ENCODE peak calls at places on chromosomes 7 and 10, in four cellular contexts. K, O, B and P are unnamed samples.

GRCh38 chr10:84026821-84027257 is 112.5 kb upstream of the GHITM start:
- DNase-seq in O (peak), B (no peak), K (no peak), P (no peak)

GRCh38 chr10:93115661-93116383 is 42.1 kb downstream of the CYP26A1 start:
- DNase-seq in K (peak), O (peak), B (peak), P (peak)

GRCh38 chr10:14665304-14665703 is 109.4 kb downstream of the FAM107B start:
- DNase-seq in B (no peak), K (no peak), O (no peak), P (no peak)

GRCh38 chr7:2353650-2354172 is 916 bp upstream of the EIF3B start:
- DNase-seq in B (peak), O (peak), K (peak), P (peak)

GRCh38 chr7:155860461-155860839 is 48.2 kb upstream of the SHH start:
- DNase-seq in K (no peak), O (no peak), B (no peak), P (no peak)

GRCh38 chr7:88116395-88116794 is 103.4 kb downstream of the SRI start:
- DNase-seq in O (no peak), K (no peak), B (no peak), P (no peak)

GRCh38 chr10:33661580-33662269 is 327.3 kb upstream of the NRP1 start:
- DNase-seq in K (peak), B (no peak), O (no peak), P (peak)

GRCh38 chr10:64044098-64044497 is 522.9 kb downstream of the REEP3 start:
- DNase-seq in O (no peak), K (no peak), B (no peak), P (no peak)

GRCh38 chr7:115822380-115822779 is 208.2 kb downstream of the TFEC start:
- DNase-seq in B (no peak), K (no peak), O (no peak), P (no peak)

GRCh38 chr7:114889646-114890285 is 32.1 kb upstream of the MDFIC start:
- DNase-seq in O (no peak), K (peak), B (no peak), P (no peak)

GRCh38 chr7:3408814-3409595 is 108.0 kb downstream of the SDK1 start:
- DNase-seq in O (no peak), B (no peak), K (no peak), P (no peak)

GRCh38 chr10:3220853-3221252 is 48.3 kb upstream of the PITRM1 start:
- DNase-seq in B (no peak), O (no peak), K (no peak), P (no peak)

GRCh38 chr7:44278451-44279161 is 46.8 kb downstream of the CAMK2B start:
- DNase-seq in O (no peak), B (no peak), K (no peak), P (peak)

GRCh38 chr10:77149001-77149400 is 488.6 kb downstream of the KCNMA1 start:
- DNase-seq in B (no peak), K (no peak), O (no peak), P (no peak)

GRCh38 chr7:974820-975681 is at the start of gene COX19:
- DNase-seq in O (peak), K (peak), B (peak), P (peak)

GRCh38 chr10:78462728-78463228 is 429.1 kb downstream of the RPS24 start:
- DNase-seq in B (no peak), O (no peak), K (no peak), P (no peak)

GRCh38 chr7:131183611-131184119 is 144.0 kb upstream of the MKLN1 start:
- DNase-seq in O (peak), B (no peak), K (no peak), P (no peak)

GRCh38 chr7:12212051-12212485 is 974 bp downstream of the TMEM106B start:
- DNase-seq in O (no peak), B (no peak), K (no peak), P (no peak)

GRCh38 chr10:21145751-21146445 is 248.8 kb upstream of the NEBL start:
- DNase-seq in O (no peak), K (no peak), B (no peak), P (no peak)

GRCh38 chr10:110488124-110488681 is 9.5 kb upstream of the DUSP5 start:
- DNase-seq in B (no peak), K (no peak), O (no peak), P (no peak)